ENCODE peak calls at places on chromosome 4, in seven cellular contexts. C is AG04449; U is mammary epithelial cell; E is PC-9; I is CD8-positive, alpha-beta T cell; P is endothelial cell; J is fibroblast of the aortic adventitia. Z is an unnamed sample.

GRCh38 chr4:98803287-98803677 is 125.7 kb downstream of the EIF4E start:
- DNase-seq in C (no peak), U (no peak), E (no peak), I (no peak), P (no peak), J (no peak), Z (no peak)

GRCh38 chr4:129738175-129738574 is 642.2 kb downstream of the C4orf33 start:
- DNase-seq in C (no peak), U (no peak), E (no peak), I (no peak), P (no peak), J (no peak), Z (no peak)

GRCh38 chr4:14902337-14902736 is 99.9 kb upstream of the CPEB2 start:
- DNase-seq in C (no peak), U (no peak), E (no peak), I (no peak), P (no peak), J (no peak), Z (no peak)

GRCh38 chr4:113699772-113700171 is 61.8 kb downstream of the CAMK2D start:
- DNase-seq in C (no peak), U (peak; percentile 6), E (no peak), I (no peak), P (no peak), J (peak; percentile 23), Z (no peak)

GRCh38 chr4:140996757-140997156 is 136.5 kb downstream of the RNF150 start:
- DNase-seq in C (peak; percentile 79), U (no peak), E (no peak), I (no peak), P (no peak), J (peak; percentile 6), Z (no peak)

GRCh38 chr4:183436417-183436816 is 8.0 kb upstream of the CDKN2AIP start:
- DNase-seq in C (no peak), U (no peak), E (no peak), I (no peak), P (no peak), J (no peak), Z (no peak)

GRCh38 chr4:183320211-183321068 is at the start of gene CLDN22:
- DNase-seq in C (no peak), U (no peak), E (no peak), I (no peak), P (no peak), J (no peak), Z (no peak)

GRCh38 chr4:23937173-23937572 is 47.3 kb upstream of the PPARGC1A start:
- DNase-seq in C (no peak), U (no peak), E (no peak), I (no peak), P (no peak), J (no peak), Z (no peak)

GRCh38 chr4:57081651-57082349 is 28.4 kb downstream of the IGFBP7 start:
- DNase-seq in C (no peak), U (no peak), E (no peak), I (no peak), P (no peak), J (no peak), Z (no peak)

GRCh38 chr4:110510955-110511544 is 35.1 kb downstream of the ENPEP start:
- DNase-seq in C (peak; percentile 19), U (peak; percentile 45), E (no peak), I (no peak), P (no peak), J (peak; percentile 81), Z (no peak)

GRCh38 chr4:182837831-182838230 is 79.4 kb downstream of the DCTD start:
- DNase-seq in C (no peak), U (no peak), E (no peak), I (no peak), P (no peak), J (no peak), Z (no peak)

DNA sequence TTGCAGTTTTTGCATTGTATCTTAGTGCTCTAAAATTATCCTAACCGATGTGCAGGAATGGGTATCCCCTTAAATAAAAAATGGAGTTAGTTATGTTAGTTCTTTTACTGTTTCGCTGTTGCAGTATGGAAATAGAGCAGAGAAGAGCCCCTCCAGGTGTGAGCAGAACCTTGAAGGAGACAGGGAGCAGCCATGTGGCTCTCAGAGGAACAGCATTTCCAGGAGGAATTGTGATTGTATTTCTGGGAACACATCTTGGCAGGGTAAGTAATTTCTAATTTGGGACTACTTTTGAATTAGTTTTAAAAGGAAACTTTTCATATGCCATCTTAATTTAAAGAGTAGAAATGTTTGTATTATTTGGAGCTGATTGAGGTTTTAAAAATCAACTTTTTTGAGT is 5.3 kb upstream of the CCDC158 start:
- DNase-seq in C (no peak), U (peak; percentile 20), E (no peak), I (no peak), P (no peak), J (peak; percentile 27), Z (no peak)
- TF ChIP-seq CTCF in C (no peak), U (peak; percentile 26), E (no peak), I (no peak), P (no peak), J (peak; percentile 25), Z (no peak)

DNA sequence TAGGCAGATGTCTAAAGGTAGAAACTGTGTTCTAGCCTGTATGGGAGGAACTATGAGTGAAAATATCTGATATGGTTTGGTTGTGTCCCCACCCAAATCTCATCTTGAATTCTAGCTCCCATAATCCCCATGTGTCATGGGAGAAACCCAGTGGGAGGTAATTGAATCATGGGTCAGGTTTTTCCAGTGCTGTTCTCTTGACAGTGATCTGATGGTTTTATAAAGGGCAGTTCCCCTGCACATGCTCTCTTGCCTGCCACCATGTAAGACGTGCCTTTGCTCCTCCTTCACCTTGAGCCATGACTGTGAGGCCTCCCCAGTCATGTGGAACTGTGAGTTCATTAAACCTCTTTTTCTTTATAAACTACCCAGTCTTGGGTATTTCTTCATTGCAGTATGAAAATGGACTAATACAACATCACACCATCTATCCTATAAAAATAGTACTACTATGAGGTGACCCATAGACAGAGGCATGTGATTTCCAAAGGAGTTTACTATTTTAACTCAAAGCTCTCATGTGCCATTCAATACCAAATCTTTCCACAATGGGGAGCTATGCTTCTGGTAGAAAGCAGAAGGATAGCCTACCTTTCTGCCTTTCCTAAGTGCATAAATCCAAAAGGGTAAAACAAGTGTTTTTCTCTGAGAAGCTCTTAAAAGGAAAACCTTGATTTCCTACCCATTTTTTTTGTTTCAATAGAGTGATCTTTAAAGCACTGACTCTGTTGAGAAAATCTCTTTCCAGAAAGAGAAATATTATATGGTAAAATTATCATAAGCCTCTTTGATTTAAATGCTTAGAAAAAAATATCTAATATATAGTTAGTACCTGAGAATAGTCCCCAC is 38.8 kb downstream of the SEC31A start:
- DNase-seq in C (no peak), U (no peak), E (no peak), I (no peak), P (no peak), J (peak; percentile 49), Z (no peak)
- TF ChIP-seq CTCF in C (peak; percentile 15), U (peak; percentile 42), E (peak; percentile 64), I (peak; percentile 65), P (no peak), J (peak; percentile 58), Z (peak; percentile 58)

DNA sequence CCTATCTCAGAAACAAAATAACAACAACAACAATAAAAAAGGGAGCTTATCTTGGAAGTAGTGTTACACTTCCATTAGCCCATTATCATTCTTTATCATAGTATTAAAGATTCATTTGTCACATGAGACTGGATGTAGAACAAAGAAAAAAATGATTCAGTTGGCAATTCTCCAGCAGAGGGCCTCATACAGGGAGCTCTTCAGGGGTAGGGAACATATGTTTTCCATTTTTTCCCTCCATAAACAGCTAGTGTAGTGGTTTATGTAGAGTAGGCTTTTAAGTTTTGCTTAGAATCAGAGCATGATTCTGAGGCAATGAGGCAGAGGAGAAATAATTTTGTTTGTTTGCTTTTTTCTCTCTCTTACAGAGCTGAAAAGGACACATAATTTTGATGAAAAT is 5.8 kb downstream of the CPE start:
- DNase-seq in C (no peak), U (no peak), E (no peak), I (no peak), P (no peak), J (peak; percentile 75), Z (no peak)
- TF ChIP-seq CTCF in C (no peak), U (no peak), E (no peak), I (no peak), P (peak; percentile 36), J (no peak), Z (no peak)

GRCh38 chr4:142532054-142532453 is 314.0 kb downstream of the INPP4B start:
- DNase-seq in C (no peak), U (no peak), E (no peak), I (no peak), P (no peak), J (no peak), Z (no peak)

GRCh38 chr4:142530724-142531123 is 315.4 kb downstream of the INPP4B start:
- DNase-seq in C (no peak), U (no peak), E (no peak), I (no peak), P (no peak), J (no peak), Z (no peak)

DNA sequence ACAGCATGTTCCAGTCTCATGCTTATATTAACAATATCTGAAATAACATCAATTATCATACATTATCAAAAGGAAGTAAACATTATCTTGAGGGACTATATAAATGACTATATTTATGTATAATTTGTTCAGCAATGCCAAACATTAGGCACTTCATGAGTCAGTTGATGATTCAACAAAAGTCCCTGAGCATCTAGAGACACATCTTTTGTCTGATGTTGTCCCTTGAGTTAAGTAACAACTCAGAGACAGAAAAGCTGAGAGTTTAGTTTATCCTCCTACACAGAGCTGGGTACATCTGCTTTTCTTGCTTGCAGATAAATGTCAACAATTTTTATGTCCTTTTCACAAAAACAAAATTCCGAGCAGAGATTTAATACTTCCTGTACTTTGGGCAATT is 311.1 kb downstream of the INPP4B start:
- DNase-seq in C (no peak), U (peak; percentile 67), E (peak; percentile 44), I (no peak), P (no peak), J (no peak), Z (no peak)
- TF ChIP-seq CTCF in C (no peak), U (no peak), E (no peak), I (no peak), P (no peak), J (no peak), Z (no peak)

GRCh38 chr4:158571736-158572135 is 50.1 kb downstream of the RXFP1 start:
- DNase-seq in C (no peak), U (no peak), E (no peak), I (no peak), P (no peak), J (no peak), Z (no peak)

GRCh38 chr4:158572608-158573007 is 50.9 kb downstream of the RXFP1 start:
- DNase-seq in C (no peak), U (no peak), E (no peak), I (no peak), P (no peak), J (no peak), Z (no peak)

GRCh38 chr4:158566860-158567259 is 45.2 kb downstream of the RXFP1 start:
- DNase-seq in C (no peak), U (no peak), E (no peak), I (no peak), P (no peak), J (no peak), Z (no peak)
- TF ChIP-seq CTCF in C (no peak), U (no peak), E (no peak), I (no peak), P (no peak), J (no peak), Z (no peak)

GRCh38 chr4:18292411-18292810 is 270.9 kb upstream of the LCORL start:
- DNase-seq in C (no peak), U (no peak), E (no peak), I (no peak), P (no peak), J (no peak), Z (no peak)
- TF ChIP-seq CTCF in C (no peak), U (no peak), E (no peak), I (no peak), P (no peak), J (no peak), Z (no peak)

Z was measured in natural killer cell.